ENCODE peak calls at places on chromosomes 2 and 18, in five cellular contexts. One of them, this sample, is unnamed.

GRCh38 chr2:43539436-43539835 is 56.4 kb downstream of the THADA start:
- DNase-seq in T-helper 2 cell treated with Interferon-gamma antibody and Interleukin-4, amounts not matched to agents 5 μg/mL and 100 μg/mL, for 36 hours: no peak
- DNase-seq in stimulated activated CD8-positive, alpha-beta memory T cell treated with anti-CD3 and anti-CD28 coated beads, Interleukin-15, amount 100 ng/mL, for 1 hour: no peak
- DNase-seq in activated CD4-positive, alpha-beta T cell treated with anti-CD3 and anti-CD28 coated beads, Interleukin-2, amount 10 ng/mL, durations not matched to agents 7 days and 5 days: no peak
- DNase-seq in adrenal gland: no peak
- DNase-seq in this sample: no peak

GRCh38 chr2:133393881-133394280 is 174.4 kb downstream of the NCKAP5 start:
- DNase-seq in T-helper 2 cell treated with Interferon-gamma antibody and Interleukin-4, amounts not matched to agents 5 μg/mL and 100 μg/mL, for 36 hours: no peak
- DNase-seq in stimulated activated CD8-positive, alpha-beta memory T cell treated with anti-CD3 and anti-CD28 coated beads, Interleukin-15, amount 100 ng/mL, for 1 hour: no peak
- DNase-seq in activated CD4-positive, alpha-beta T cell treated with anti-CD3 and anti-CD28 coated beads, Interleukin-2, amount 10 ng/mL, durations not matched to agents 7 days and 5 days: no peak
- DNase-seq in adrenal gland: no peak
- DNase-seq in this sample: no peak

GRCh38 chr18:845152-845819 is 33.2 kb upstream of the YES1 start:
- DNase-seq in T-helper 2 cell treated with Interferon-gamma antibody and Interleukin-4, amounts not matched to agents 5 μg/mL and 100 μg/mL, for 36 hours: no peak
- DNase-seq in stimulated activated CD8-positive, alpha-beta memory T cell treated with anti-CD3 and anti-CD28 coated beads, Interleukin-15, amount 100 ng/mL, for 1 hour: no peak
- DNase-seq in activated CD4-positive, alpha-beta T cell treated with anti-CD3 and anti-CD28 coated beads, Interleukin-2, amount 10 ng/mL, durations not matched to agents 7 days and 5 days: no peak
- DNase-seq in adrenal gland: no peak
- DNase-seq in this sample: no peak

GRCh38 chr2:100417745-100418090 is 250 bp upstream of the CHST10 start:
- DNase-seq in T-helper 2 cell treated with Interferon-gamma antibody and Interleukin-4, amounts not matched to agents 5 μg/mL and 100 μg/mL, for 36 hours: no peak
- DNase-seq in stimulated activated CD8-positive, alpha-beta memory T cell treated with anti-CD3 and anti-CD28 coated beads, Interleukin-15, amount 100 ng/mL, for 1 hour: no peak
- DNase-seq in activated CD4-positive, alpha-beta T cell treated with anti-CD3 and anti-CD28 coated beads, Interleukin-2, amount 10 ng/mL, durations not matched to agents 7 days and 5 days: no peak
- DNase-seq in adrenal gland: no peak
- DNase-seq in this sample: no peak

GRCh38 chr2:218393750-218394290 is 5.8 kb upstream of the CTDSP1 start:
- DNase-seq in T-helper 2 cell treated with Interferon-gamma antibody and Interleukin-4, amounts not matched to agents 5 μg/mL and 100 μg/mL, for 36 hours: no peak
- DNase-seq in stimulated activated CD8-positive, alpha-beta memory T cell treated with anti-CD3 and anti-CD28 coated beads, Interleukin-15, amount 100 ng/mL, for 1 hour: no peak
- DNase-seq in activated CD4-positive, alpha-beta T cell treated with anti-CD3 and anti-CD28 coated beads, Interleukin-2, amount 10 ng/mL, durations not matched to agents 7 days and 5 days: no peak
- DNase-seq in adrenal gland: no peak
- DNase-seq in this sample: no peak

GRCh38 chr2:70181363-70181956 is 9.4 kb downstream of the C2orf42 start:
- DNase-seq in T-helper 2 cell treated with Interferon-gamma antibody and Interleukin-4, amounts not matched to agents 5 μg/mL and 100 μg/mL, for 36 hours: no peak
- DNase-seq in stimulated activated CD8-positive, alpha-beta memory T cell treated with anti-CD3 and anti-CD28 coated beads, Interleukin-15, amount 100 ng/mL, for 1 hour: no peak
- DNase-seq in activated CD4-positive, alpha-beta T cell treated with anti-CD3 and anti-CD28 coated beads, Interleukin-2, amount 10 ng/mL, durations not matched to agents 7 days and 5 days: no peak
- DNase-seq in adrenal gland: no peak
- DNase-seq in this sample: no peak

GRCh38 chr2:198054299-198054698 is 249.9 kb downstream of the PLCL1 start:
- DNase-seq in T-helper 2 cell treated with Interferon-gamma antibody and Interleukin-4, amounts not matched to agents 5 μg/mL and 100 μg/mL, for 36 hours: no peak
- DNase-seq in stimulated activated CD8-positive, alpha-beta memory T cell treated with anti-CD3 and anti-CD28 coated beads, Interleukin-15, amount 100 ng/mL, for 1 hour: peak
- DNase-seq in activated CD4-positive, alpha-beta T cell treated with anti-CD3 and anti-CD28 coated beads, Interleukin-2, amount 10 ng/mL, durations not matched to agents 7 days and 5 days: peak
- DNase-seq in adrenal gland: peak
- DNase-seq in this sample: no peak

GRCh38 chr2:111662039-111662740 is 221.8 kb downstream of the ANAPC1 start:
- DNase-seq in T-helper 2 cell treated with Interferon-gamma antibody and Interleukin-4, amounts not matched to agents 5 μg/mL and 100 μg/mL, for 36 hours: no peak
- DNase-seq in stimulated activated CD8-positive, alpha-beta memory T cell treated with anti-CD3 and anti-CD28 coated beads, Interleukin-15, amount 100 ng/mL, for 1 hour: no peak
- DNase-seq in activated CD4-positive, alpha-beta T cell treated with anti-CD3 and anti-CD28 coated beads, Interleukin-2, amount 10 ng/mL, durations not matched to agents 7 days and 5 days: no peak
- DNase-seq in adrenal gland: peak
- DNase-seq in this sample: no peak

GRCh38 chr2:172404824-172405223 is 22.6 kb upstream of the ITGA6 start:
- DNase-seq in T-helper 2 cell treated with Interferon-gamma antibody and Interleukin-4, amounts not matched to agents 5 μg/mL and 100 μg/mL, for 36 hours: no peak
- DNase-seq in stimulated activated CD8-positive, alpha-beta memory T cell treated with anti-CD3 and anti-CD28 coated beads, Interleukin-15, amount 100 ng/mL, for 1 hour: no peak
- DNase-seq in activated CD4-positive, alpha-beta T cell treated with anti-CD3 and anti-CD28 coated beads, Interleukin-2, amount 10 ng/mL, durations not matched to agents 7 days and 5 days: no peak
- DNase-seq in adrenal gland: no peak
- DNase-seq in this sample: no peak

GRCh38 chr2:202932425-202933138 is 20.5 kb downstream of the CARF start:
- DNase-seq in T-helper 2 cell treated with Interferon-gamma antibody and Interleukin-4, amounts not matched to agents 5 μg/mL and 100 μg/mL, for 36 hours: no peak
- DNase-seq in stimulated activated CD8-positive, alpha-beta memory T cell treated with anti-CD3 and anti-CD28 coated beads, Interleukin-15, amount 100 ng/mL, for 1 hour: no peak
- DNase-seq in activated CD4-positive, alpha-beta T cell treated with anti-CD3 and anti-CD28 coated beads, Interleukin-2, amount 10 ng/mL, durations not matched to agents 7 days and 5 days: no peak
- DNase-seq in adrenal gland: no peak
- DNase-seq in this sample: no peak